ENCODE peak calls at places on chromosomes 2 and 18, in nine cellular contexts. C is A549, E is H9, V is GM13976, P is AG09319, B is foreskin fibroblast, J is HCT116, R is cardiac fibroblast, G is astrocyte of the cerebellum. M is an unnamed sample.

GRCh38 chr2:70431948-70432347 is 121.7 kb downstream of the TGFA start:
- DNase-seq in C (no peak), E (no peak), V (no peak), P (no peak), B (no peak), J (peak; percentile 60), R (no peak), G (no peak), M (no peak)

GRCh38 chr2:105777071-105777482 is 32.4 kb downstream of the NCK2 start:
- DNase-seq in C (no peak), E (no peak), V (no peak), P (no peak), B (no peak), J (no peak), R (no peak), G (no peak), M (no peak)

GRCh38 chr2:96580771-96581170 is 44.2 kb downstream of the ARID5A start:
- DNase-seq in C (peak; percentile 18), E (peak; percentile 74), V (no peak), P (no peak), B (no peak), J (peak; percentile 16), R (no peak), G (no peak), M (no peak)

GRCh38 chr2:98572676-98573075 is 35.6 kb downstream of the COA5 start:
- DNase-seq in C (no peak), E (no peak), V (no peak), P (no peak), B (no peak), J (no peak), R (peak; percentile 34), G (no peak), M (no peak)

GRCh38 chr2:238912228-238912915 is 64.5 kb downstream of the TWIST2 start:
- DNase-seq in C (no peak), E (no peak), V (no peak), P (no peak), B (no peak), J (no peak), R (no peak), G (no peak), M (no peak)

GRCh38 chr2:174606336-174606735 is 8.7 kb upstream of the WIPF1 start:
- DNase-seq in C (peak; percentile 56), E (no peak), V (no peak), P (no peak), B (peak; percentile 92), J (no peak), R (peak; percentile 55), G (no peak), M (peak; percentile 73)

GRCh38 chr2:11398710-11399109 is 54.3 kb upstream of the ROCK2 start:
- DNase-seq in C (no peak), E (no peak), V (no peak), P (no peak), B (no peak), J (no peak), R (no peak), G (no peak), M (no peak)

GRCh38 chr18:40851014-40851429 is 1104.0 kb upstream of the PIK3C3 start:
- DNase-seq in C (no peak), E (no peak), V (no peak), P (no peak), B (no peak), J (no peak), R (peak; percentile 68), G (peak; percentile 78), M (no peak)

GRCh38 chr2:9984217-9984739 is 32.8 kb downstream of the GRHL1 start:
- DNase-seq in C (peak; percentile 90), E (no peak), V (peak; percentile 74), P (no peak), B (no peak), J (peak; percentile 47), R (peak; percentile 71), G (peak; percentile 13), M (no peak)

GRCh38 chr2:174059178-174059874 is 94.2 kb upstream of the SP3 start:
- DNase-seq in C (no peak), E (no peak), V (no peak), P (peak; percentile 63), B (peak; percentile 84), J (no peak), R (no peak), G (peak; percentile 28), M (peak; percentile 73)

GRCh38 chr18:67517224-67517765 is 775 bp upstream of the DSEL start:
- DNase-seq in C (no peak), E (no peak), V (no peak), P (no peak), B (no peak), J (no peak), R (peak; percentile 35), G (no peak), M (no peak)

GRCh38 chr18:21242141-21243040 is at the start of gene GREB1L:
- DNase-seq in C (peak; percentile 40), E (peak; percentile 74), V (peak; percentile 69), P (peak; percentile 11), B (peak; percentile 28), J (peak; percentile 27), R (peak; percentile 58), G (no peak), M (no peak)

GRCh38 chr2:174631009-174631981 is 33.7 kb upstream of the WIPF1 start:
- DNase-seq in C (no peak), E (no peak), V (no peak), P (no peak), B (peak; percentile 62), J (no peak), R (peak; percentile 75), G (no peak), M (no peak)

GRCh38 chr18:55300469-55301195 is 287.4 kb downstream of the TCF4 start:
- DNase-seq in C (no peak), E (no peak), V (no peak), P (peak; percentile 90), B (peak; percentile 93), J (no peak), R (no peak), G (no peak), M (peak; percentile 99)

GRCh38 chr18:49447810-49448745 is 12.4 kb downstream of the DYM start:
- DNase-seq in C (peak; percentile 12), E (peak; percentile 67), V (peak; percentile 32), P (no peak), B (peak; percentile 66), J (peak; percentile 67), R (peak; percentile 73), G (peak; percentile 32), M (peak; percentile 54)

GRCh38 chr2:12048551-12048950 is 302.1 kb downstream of the LPIN1 start:
- DNase-seq in C (no peak), E (peak; percentile 58), V (no peak), P (no peak), B (no peak), J (no peak), R (no peak), G (no peak), M (no peak)

GRCh38 chr2:675982-676646 is 1.1 kb downstream of the TMEM18 start:
- DNase-seq in C (peak; percentile 50), E (peak; percentile 93), V (peak; percentile 51), P (peak; percentile 76), B (peak; percentile 89), J (no peak), R (peak; percentile 83), G (peak; percentile 68), M (peak; percentile 87)

GRCh38 chr2:129906861-129907235 is 72.6 kb upstream of the RAB6C start:
- DNase-seq in C (no peak), E (peak; percentile 18), V (no peak), P (no peak), B (no peak), J (no peak), R (no peak), G (no peak), M (no peak)

GRCh38 chr2:241762321-241762932 is 14.2 kb upstream of the GAL3ST2 start:
- DNase-seq in C (no peak), E (peak; percentile 41), V (no peak), P (no peak), B (no peak), J (no peak), R (no peak), G (no peak), M (no peak)

DNA sequence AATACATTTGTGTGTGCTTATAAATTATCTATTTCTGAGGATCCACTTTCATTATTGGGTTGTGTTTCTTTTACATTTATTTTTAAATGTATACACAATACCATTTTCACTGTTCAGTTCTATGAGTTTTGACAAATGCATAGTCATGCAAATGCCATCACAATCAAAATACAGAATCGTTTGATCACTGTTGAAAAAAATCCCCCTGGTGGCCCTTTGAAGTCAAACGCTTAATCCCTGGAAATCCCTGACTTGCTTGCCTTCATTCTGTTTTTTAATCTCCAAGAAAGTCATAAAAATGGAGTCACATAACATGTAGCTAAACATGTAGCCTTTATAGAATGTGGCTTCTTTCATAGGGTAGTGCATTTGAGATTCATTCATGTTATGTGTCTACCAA is 173.3 kb downstream of the GALR1 start:
- DNase-seq in C (no peak), E (no peak), V (no peak), P (no peak), B (no peak), J (no peak), R (no peak), G (no peak), M (no peak)
- TF ChIP-seq CTCF in C (no peak), E (peak; percentile 56), V (no peak), P (no peak), B (no peak), J (peak; percentile 23), R (no peak), G (no peak), M (no peak)

GRCh38 chr2:88521445-88522070 is 69.1 kb upstream of the FOXI3 start:
- DNase-seq in C (no peak), E (no peak), V (no peak), P (no peak), B (peak; percentile 11), J (no peak), R (peak; percentile 48), G (no peak), M (no peak)
- TF ChIP-seq CTCF in C (no peak), E (no peak), V (no peak), P (no peak), B (no peak), J (no peak), R (no peak), G (no peak), M (no peak)

GRCh38 chr2:118763797-118764196 is 83.7 kb downstream of the EN1 start:
- DNase-seq in C (peak; percentile 17), E (peak; percentile 73), V (no peak), P (no peak), B (peak; percentile 8), J (no peak), R (peak; percentile 31), G (no peak), M (no peak)
- TF ChIP-seq CTCF in C (no peak), E (peak; percentile 75), V (no peak), P (peak; percentile 29), B (peak; percentile 4), J (peak; percentile 43), R (peak; percentile 35), G (peak; percentile 54), M (no peak)

DNA sequence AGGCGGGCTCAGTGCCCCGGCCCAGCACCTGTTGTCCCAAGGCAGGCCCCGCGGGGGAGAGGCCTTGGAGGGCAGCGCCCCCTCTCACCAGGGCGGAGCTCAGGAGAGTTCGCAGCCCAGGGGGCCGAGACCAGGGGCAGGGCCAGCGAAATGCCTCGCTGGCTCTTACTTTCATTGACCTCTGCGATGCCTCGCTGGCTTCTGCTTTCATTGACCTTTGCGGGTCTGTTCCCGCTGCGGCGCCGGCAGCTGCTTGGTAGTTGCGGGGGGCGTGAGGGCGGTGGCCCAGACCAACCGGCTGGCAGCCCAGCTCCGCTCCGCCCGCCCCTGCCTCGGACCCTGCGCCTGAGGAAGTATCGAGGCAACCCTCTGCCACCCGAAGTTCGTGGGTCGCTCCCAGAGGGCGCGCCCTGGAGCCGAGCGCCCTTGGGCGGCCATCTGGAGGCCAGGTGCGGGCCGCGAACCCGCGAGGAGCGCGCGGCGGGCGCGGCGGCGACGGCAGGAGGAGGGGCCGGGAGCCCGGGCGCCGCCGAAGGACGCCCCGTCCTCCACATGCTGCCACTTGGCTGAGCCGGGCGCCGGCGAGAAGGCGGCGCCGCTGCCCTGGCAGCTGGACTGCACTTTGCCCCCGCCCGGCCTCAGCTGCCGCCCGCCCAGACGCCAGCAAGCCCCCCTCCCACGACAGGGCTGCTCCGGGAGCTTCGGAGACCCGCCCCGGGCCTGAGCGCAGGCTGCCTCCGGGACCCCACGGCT is 118.0 kb upstream of the MSTN start:
- DNase-seq in C (peak; percentile 57), E (peak; percentile 89), V (peak; percentile 85), P (no peak), B (peak; percentile 17), J (peak; percentile 44), R (peak; percentile 17), G (no peak), M (no peak)
- TF ChIP-seq CTCF in C (peak; percentile 65), E (peak; percentile 70), V (peak; percentile 61), P (peak; percentile 26), B (peak; percentile 31), J (peak; percentile 63), R (peak; percentile 15), G (peak; percentile 33), M (peak; percentile 56)